ENCODE peak calls at places on chromosomes 2 and 18, in five cellular contexts. B is activated T-helper 1 cell treated with Interleukin-2 at 50 U/mL for 16 hours, K is fibroblast of lung, D is neural progenitor cell, Z is foreskin fibroblast. V is an unnamed sample.

GRCh38 chr18:47174545-47175116 is 1.5 kb downstream of the IER3IP1 start:
- DNase-seq in B (no peak), K (no peak), D (no peak), Z (no peak), V (no peak)

GRCh38 chr2:101307950-101308431 is 510 bp downstream of the RNF149 start:
- DNase-seq in B (no peak), K (peak), D (peak), Z (no peak), V (no peak)

GRCh38 chr2:210399440-210400041 is 77.0 kb downstream of the LANCL1 start:
- DNase-seq in B (no peak), K (peak), D (no peak), Z (no peak), V (no peak)

GRCh38 chr2:31258351-31258750 is 24.4 kb downstream of the EHD3 start:
- DNase-seq in B (no peak), K (no peak), D (no peak), Z (no peak), V (no peak)

GRCh38 chr2:241897231-241897916 is 27.8 kb downstream of the RTP5 start:
- DNase-seq in B (no peak), K (no peak), D (no peak), Z (no peak), V (no peak)

GRCh38 chr2:215430528-215431187 is 5.2 kb downstream of the FN1 start:
- DNase-seq in B (no peak), K (peak), D (no peak), Z (no peak), V (no peak)

GRCh38 chr2:148720501-148720998 is 76.0 kb downstream of the EPC2 start:
- DNase-seq in B (no peak), K (peak), D (no peak), Z (peak), V (no peak)

GRCh38 chr2:100630473-100630977 is 67.7 kb downstream of the PDCL3 start:
- DNase-seq in B (no peak), K (no peak), D (no peak), Z (no peak), V (no peak)

GRCh38 chr18:22800551-22800951 is 132.6 kb upstream of the RBBP8 start:
- DNase-seq in B (no peak), K (peak), D (no peak), Z (no peak), V (no peak)

GRCh38 chr18:68796936-68797690 is 767 bp upstream of the CCDC102B start:
- DNase-seq in B (no peak), K (peak), D (no peak), Z (peak), V (peak)

GRCh38 chr2:146734042-146734715 is 1110.7 kb upstream of the ACVR2A start:
- DNase-seq in B (no peak), K (peak), D (peak), Z (peak), V (peak)

GRCh38 chr18:22563098-22563707 is 145.5 kb upstream of the CTAGE1 start:
- DNase-seq in B (no peak), K (peak), D (peak), Z (peak), V (peak)

GRCh38 chr18:55688066-55688465 is 100.1 kb upstream of the TCF4 start:
- DNase-seq in B (no peak), K (no peak), D (no peak), Z (no peak), V (peak)

GRCh38 chr2:190863946-190864345 is 16.7 kb upstream of the GLS start:
- DNase-seq in B (no peak), K (no peak), D (no peak), Z (no peak), V (no peak)